ENCODE peak calls at places on chromosome 21, in seven cellular contexts. F is GM23248; H is stimulated activated CD4-positive, alpha-beta T cell treated with anti-CD3 and anti-CD28 coated beads, Interleukin-4, amount 100 ng/mL, for 24 hours; O is glomerular endothelial cell; A is activated T-helper 1 cell treated with anti-CD3 and anti-CD28 coated beads, Interleukin-2, amount 50 U/mL, for 16 hours; T is NCI-H1436; S is NCI-H1694 treated with DMSO at 0.1 percent for 48 hours. N is an unnamed sample.

GRCh38 chr21:26171310-26172100 is 935 bp upstream of the APP start:
- DNase-seq in H (no peak), T (no peak), O (no peak), S (no peak), F (no peak), A (no peak), N (no peak)

GRCh38 chr21:45695086-45695485 is 51.6 kb downstream of the PCBP3 start:
- DNase-seq in T (no peak), O (no peak), F (no peak), S (no peak), A (no peak), H (no peak), N (no peak)

GRCh38 chr21:29168874-29169273 is 38.4 kb downstream of the MAP3K7CL start:
- DNase-seq in T (no peak), F (no peak), S (no peak), O (no peak), A (no peak), H (no peak), N (no peak)

GRCh38 chr21:43193651-43194302 is 25.0 kb downstream of the CRYAA start:
- DNase-seq in H (no peak), T (no peak), O (no peak), A (no peak), S (no peak), F (peak; percentile 89), N (peak; percentile 26)

GRCh38 chr21:45334591-45335081 is 46.9 kb upstream of the POFUT2 start:
- DNase-seq in H (no peak), F (no peak), S (no peak), O (no peak), A (no peak), T (no peak), N (no peak)

GRCh38 chr21:46078984-46079356 is 18.9 kb upstream of the COL6A2 start:
- DNase-seq in A (no peak), H (no peak), T (no peak), F (peak; percentile 68), S (no peak), O (no peak), N (no peak)

GRCh38 chr21:29148535-29148934 is 18.1 kb downstream of the MAP3K7CL start:
- DNase-seq in S (no peak), A (no peak), H (no peak), T (no peak), F (peak; percentile 87), O (no peak), N (no peak)

GRCh38 chr21:45148316-45149000 is 74.1 kb downstream of the ADARB1 start:
- DNase-seq in F (no peak), T (no peak), O (no peak), A (no peak), H (no peak), S (no peak), N (no peak)

GRCh38 chr21:31218830-31219608 is 125.0 kb downstream of the TIAM1 start:
- DNase-seq in S (no peak), T (no peak), A (no peak), O (no peak), H (no peak), F (peak; percentile 92), N (no peak)

GRCh38 chr21:45607021-45607921 is 36.3 kb upstream of the PCBP3 start:
- DNase-seq in S (no peak), T (no peak), F (no peak), O (no peak), A (no peak), H (peak; percentile 73), N (no peak)

GRCh38 chr21:34130598-34130985 is 57.2 kb downstream of the MRPS6 start:
- DNase-seq in A (no peak), F (no peak), H (no peak), T (no peak), S (no peak), O (no peak), N (no peak)

GRCh38 chr21:15362458-15362857 is 297.7 kb upstream of the NRIP1 start:
- DNase-seq in F (no peak), T (no peak), A (no peak), O (no peak), S (no peak), H (no peak), N (no peak)

GRCh38 chr21:38756746-38757145 is 49.0 kb upstream of the ETS2 start:
- DNase-seq in F (peak; percentile 90), O (no peak), S (no peak), T (no peak), H (no peak), A (no peak), N (no peak)

GRCh38 chr21:15895142-15896106 is 165.6 kb downstream of the USP25 start:
- DNase-seq in H (no peak), A (no peak), S (no peak), T (no peak), O (no peak), F (peak; percentile 20), N (no peak)

GRCh38 chr21:14863745-14864210 is 201.0 kb downstream of the NRIP1 start:
- DNase-seq in S (no peak), H (no peak), T (no peak), F (no peak), A (no peak), O (no peak), N (no peak)

GRCh38 chr21:36791695-36792451 is 93.0 kb downstream of the SIM2 start:
- DNase-seq in A (no peak), H (no peak), T (no peak), F (no peak), S (no peak), O (no peak), N (no peak)

GRCh38 chr21:38965910-38966504 is 160.3 kb downstream of the ETS2 start:
- DNase-seq in A (no peak), S (no peak), T (no peak), O (no peak), H (no peak), F (no peak), N (peak; percentile 90)

GRCh38 chr21:16587671-16588379 is 858.0 kb downstream of the USP25 start:
- DNase-seq in H (no peak), O (peak; percentile 36), F (peak; percentile 89), A (no peak), S (no peak), T (peak; percentile 2), N (no peak)

GRCh38 chr21:9750341-9751086 is 770.9 kb upstream of the TPTE start:
- DNase-seq in S (no peak), A (no peak), O (no peak), H (no peak), T (no peak), F (no peak), N (no peak)

GRCh38 chr21:31670065-31670464 is 10.6 kb downstream of the SOD1 start:
- DNase-seq in A (no peak), O (no peak), F (no peak), H (no peak), T (no peak), S (no peak), N (no peak)

GRCh38 chr21:41328660-41329300 is 12.2 kb downstream of the FAM3B start:
- DNase-seq in F (no peak), S (no peak), A (no peak), T (no peak), O (no peak), H (no peak), N (no peak)

GRCh38 chr21:44434936-44435635 is 20.2 kb upstream of the LRRC3 start:
- DNase-seq in S (no peak), A (no peak), O (no peak), T (no peak), F (no peak), H (no peak), N (no peak)

GRCh38 chr21:29080454-29080930 is 7.0 kb upstream of the CCT8 start:
- DNase-seq in S (no peak), T (no peak), H (no peak), A (no peak), O (no peak), F (no peak), N (no peak)

GRCh38 chr21:28832013-28832714 is 160.5 kb downstream of the LTN1 start:
- DNase-seq in O (no peak), H (peak; percentile 5), T (no peak), F (peak; percentile 37), S (no peak), A (no peak), N (no peak)

GRCh38 chr21:44456207-44456914 is 1.1 kb downstream of the LRRC3 start:
- DNase-seq in F (no peak), T (no peak), H (no peak), S (no peak), O (no peak), A (no peak), N (no peak)

GRCh38 chr21:44964381-44964780 is 24.6 kb downstream of the SLX9 start:
- DNase-seq in H (no peak), T (no peak), A (no peak), S (no peak), O (no peak), F (no peak), N (no peak)

GRCh38 chr21:31251686-31252085 is 92.4 kb downstream of the TIAM1 start:
- DNase-seq in S (no peak), T (no peak), H (no peak), A (no peak), F (no peak), O (no peak), N (no peak)

GRCh38 chr21:46118305-46118870 is 20.5 kb downstream of the COL6A2 start:
- DNase-seq in S (no peak), T (no peak), O (no peak), A (peak; percentile 2), F (no peak), H (no peak), N (no peak)

GRCh38 chr21:34524671-34525601 is 12.9 kb upstream of the KCNE1 start:
- DNase-seq in H (no peak), T (no peak), F (peak; percentile 83), S (no peak), A (no peak), O (no peak), N (no peak)

GRCh38 chr21:37983336-37984095 is 67.3 kb upstream of the KCNJ6 start:
- DNase-seq in H (no peak), O (no peak), F (no peak), A (no peak), S (no peak), T (no peak), N (no peak)

N was measured in NCI-H1092.